ENCODE peak calls at places on chromosomes 12 and 14, in four cellular contexts. One of them, this sample, is unnamed. For H3K36me3, the result is how much of the 10 kb centered on the place peaks cover.

GRCh38 chr12:25587346-25587745 is 34.3 kb upstream of the LMNTD1 start:
- DNase-seq in HepG2: no peak
- DNase-seq in HCT116: no peak
- DNase-seq in K562: no peak
- DNase-seq in this sample: no peak

GRCh38 chr14:63654346-63654745 is 12.7 kb upstream of the WDR89 start:
- DNase-seq in HepG2: no peak
- DNase-seq in HCT116: no peak
- DNase-seq in K562: no peak
- DNase-seq in this sample: no peak

GRCh38 chr12:95951515-95951914 is 8.4 kb downstream of the AMDHD1 start:
- DNase-seq in K562: no peak
- DNase-seq in HCT116: no peak
- DNase-seq in HepG2: no peak
- DNase-seq in this sample: no peak

GRCh38 chr14:85572845-85573244 is 42.9 kb downstream of the FLRT2 start:
- DNase-seq in HCT116: no peak
- DNase-seq in HepG2: no peak
- DNase-seq in K562: no peak
- DNase-seq in this sample: no peak

GRCh38 chr12:108827941-108828340 is 29.4 kb downstream of the SSH1 start:
- DNase-seq in HepG2: no peak
- DNase-seq in K562: no peak
- DNase-seq in HCT116: no peak
- DNase-seq in this sample: no peak

GRCh38 chr12:92821142-92821541 is 108.0 kb downstream of the EEA1 start:
- DNase-seq in HepG2: no peak
- DNase-seq in K562: no peak
- DNase-seq in HCT116: no peak
- DNase-seq in this sample: no peak

GRCh38 chr12:90060031-90060430 is 351.4 kb upstream of the ATP2B1 start:
- DNase-seq in HepG2: no peak
- DNase-seq in K562: no peak
- DNase-seq in HCT116: no peak
- DNase-seq in this sample: no peak

GRCh38 chr12:100955139-100955538 is 160.6 kb downstream of the ANO4 start:
- DNase-seq in HCT116: no peak
- DNase-seq in HepG2: peak
- DNase-seq in K562: no peak
- DNase-seq in this sample: no peak

GRCh38 chr12:125169451-125169850 is 104.2 kb downstream of the AACS start:
- DNase-seq in K562: no peak
- DNase-seq in HepG2: no peak
- DNase-seq in HCT116: no peak
- DNase-seq in this sample: no peak

GRCh38 chr14:29529418-29529817 is 398.2 kb downstream of the PRKD1 start:
- DNase-seq in HCT116: no peak
- DNase-seq in HepG2: peak
- DNase-seq in K562: peak
- DNase-seq in this sample: no peak

GRCh38 chr12:1842905-1843640 is 22.7 kb downstream of the LRTM2 start:
- DNase-seq in K562: no peak
- DNase-seq in HepG2: no peak
- DNase-seq in HCT116: no peak
- DNase-seq in this sample: no peak

GRCh38 chr14:31982642-31983041 is 94.5 kb upstream of the ARHGAP5 start:
- DNase-seq in HCT116: no peak
- DNase-seq in K562: no peak
- DNase-seq in HepG2: no peak
- DNase-seq in this sample: no peak

GRCh38 chr14:37992489-37992888 is 215.2 kb upstream of the SSTR1 start:
- DNase-seq in HepG2: no peak
- DNase-seq in K562: no peak
- DNase-seq in HCT116: no peak
- DNase-seq in this sample: no peak

GRCh38 chr12:1220127-1221092 is 229.4 kb downstream of the ERC1 start:
- DNase-seq in HepG2: peak
- DNase-seq in K562: no peak
- DNase-seq in HCT116: no peak
- DNase-seq in this sample: no peak

GRCh38 chr12:2347137-2347843 is 294.5 kb downstream of the CACNA1C start:
- DNase-seq in HCT116: no peak
- DNase-seq in K562: no peak
- DNase-seq in HepG2: no peak
- DNase-seq in this sample: no peak

GRCh38 chr12:30823140-30823669 is 68.5 kb upstream of the CAPRIN2 start:
- DNase-seq in K562: no peak
- DNase-seq in HepG2: no peak
- DNase-seq in HCT116: no peak
- DNase-seq in this sample: no peak

GRCh38 chr14:73325630-73326299 is 88.5 kb downstream of the PAPLN start:
- DNase-seq in K562: peak
- DNase-seq in HCT116: no peak
- DNase-seq in HepG2: no peak
- DNase-seq in this sample: no peak

GRCh38 chr14:63761356-63762117 is 33.7 kb upstream of the SGPP1 start:
- DNase-seq in K562: no peak
- DNase-seq in HepG2: no peak
- DNase-seq in HCT116: no peak
- DNase-seq in this sample: no peak

GRCh38 chr14:101120636-101121398 is 217.3 kb upstream of the RTL1 start:
- DNase-seq in HepG2: no peak
- DNase-seq in K562: no peak
- DNase-seq in HCT116: no peak
- DNase-seq in this sample: no peak

GRCh38 chr12:45503887-45504286 is 225.6 kb upstream of the ARID2 start:
- DNase-seq in HCT116: no peak
- DNase-seq in HepG2: no peak
- DNase-seq in K562: no peak
- DNase-seq in this sample: no peak

GRCh38 chr12:69698769-69699540 is at the start of gene BEST3:
- DNase-seq in HCT116: no peak
- DNase-seq in HepG2: no peak
- DNase-seq in K562: no peak
- DNase-seq in this sample: no peak

GRCh38 chr12:28409892-28410291 is 219.6 kb downstream of the CCDC91 start:
- DNase-seq in HepG2: no peak
- DNase-seq in HCT116: no peak
- DNase-seq in K562: no peak
- DNase-seq in this sample: no peak

GRCh38 chr14:52219488-52220084 is 47.9 kb upstream of the PTGDR start:
- DNase-seq in HCT116: no peak
- DNase-seq in HepG2: no peak
- DNase-seq in K562: no peak
- DNase-seq in this sample: no peak

GRCh38 chr12:81330480-81330879 is 252.6 kb downstream of the ACSS3 start:
- DNase-seq in K562: no peak
- DNase-seq in HepG2: no peak
- DNase-seq in HCT116: no peak
- DNase-seq in this sample: no peak

GRCh38 chr14:74935340-74935640 is 12.2 kb upstream of the RPS6KL1 start:
- DNase-seq in HepG2: no peak
- DNase-seq in K562: no peak
- DNase-seq in HCT116: no peak
- DNase-seq in this sample: no peak

GRCh38 chr12:26845057-26845666 is 12.2 kb upstream of the ITPR2 start:
- DNase-seq in HCT116: peak
- DNase-seq in HepG2: peak
- DNase-seq in K562: no peak
- DNase-seq in this sample: peak

GRCh38 chr14:67166450-67166853 is 22.8 kb upstream of the GARIN2 start:
- DNase-seq in HCT116: peak
- DNase-seq in HepG2: no peak
- DNase-seq in K562: peak
- DNase-seq in this sample: peak

GRCh38 chr14:88904864-88905263 is 80.4 kb downstream of the TTC8 start:
- DNase-seq in HCT116: no peak
- DNase-seq in K562: no peak
- DNase-seq in HepG2: no peak
- DNase-seq in this sample: no peak

GRCh38 chr12:30010071-30011052 is 226.6 kb upstream of the TMTC1 start:
- DNase-seq in HCT116: no peak
- DNase-seq in HepG2: no peak
- DNase-seq in K562: no peak
- DNase-seq in this sample: no peak

GRCh38 chr14:55122441-55122986 is 6.5 kb upstream of the LGALS3 start:
- DNase-seq in HepG2: peak
- DNase-seq in K562: no peak
- DNase-seq in HCT116: no peak
- DNase-seq in this sample: no peak

GRCh38 chr12:44775916-44776315 is 100.2 kb downstream of the NELL2 start:
- DNase-seq in K562: no peak
- DNase-seq in HCT116: no peak
- DNase-seq in HepG2: no peak
- DNase-seq in this sample: no peak

DNA sequence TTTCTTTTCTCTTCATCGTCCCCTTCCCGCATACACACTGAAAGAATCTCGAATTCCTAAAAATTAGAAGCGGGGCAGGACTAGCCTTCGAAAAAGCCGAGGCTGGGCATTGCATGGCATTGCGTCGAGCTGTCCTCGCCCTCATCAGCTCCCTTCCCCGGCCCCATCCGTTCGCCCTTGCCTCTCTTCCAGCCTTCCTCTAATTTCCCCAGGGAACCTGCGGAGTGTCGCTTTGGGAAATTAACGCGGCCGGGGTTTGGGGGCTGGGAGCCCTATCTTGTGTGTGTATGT is 1.1 kb downstream of the PTMS start:
- DNase-seq in HepG2: no peak
- DNase-seq in K562: no peak
- DNase-seq in HCT116: no peak
- DNase-seq in this sample: no peak
- TF ChIP-seq REST in HepG2: no peak
- TF ChIP-seq REST in K562: no peak
- TF ChIP-seq REST in HCT116: no peak
- TF ChIP-seq REST in this sample: no peak

GRCh38 chr12:14367097-14367661 is 1.7 kb downstream of the ATF7IP start:
- DNase-seq in HCT116: no peak
- DNase-seq in HepG2: peak
- DNase-seq in K562: no peak
- DNase-seq in this sample: no peak

GRCh38 chr12:14364583-14365271 is 755 bp upstream of the ATF7IP start:
- DNase-seq in K562: no peak
- DNase-seq in HCT116: no peak
- DNase-seq in HepG2: no peak
- DNase-seq in this sample: no peak

GRCh38 chr12:14366211-14366762 is 805 bp downstream of the ATF7IP start:
- DNase-seq in HCT116: no peak
- DNase-seq in HepG2: peak
- DNase-seq in K562: no peak
- DNase-seq in this sample: no peak

GRCh38 chr12:14365294-14366210 is at the start of gene ATF7IP:
- DNase-seq in HepG2: peak
- DNase-seq in HCT116: peak
- DNase-seq in K562: peak
- DNase-seq in this sample: peak

GRCh38 chr12:14362347-14362746 is 3.1 kb upstream of the ATF7IP start:
- DNase-seq in HepG2: no peak
- DNase-seq in HCT116: no peak
- DNase-seq in K562: no peak
- DNase-seq in this sample: no peak
- TF ChIP-seq TCF7L2 in HepG2: no peak
- TF ChIP-seq TCF7L2 in HCT116: no peak
- TF ChIP-seq TCF7L2 in K562: no peak
- TF ChIP-seq TCF7L2 in this sample: no peak

DNA sequence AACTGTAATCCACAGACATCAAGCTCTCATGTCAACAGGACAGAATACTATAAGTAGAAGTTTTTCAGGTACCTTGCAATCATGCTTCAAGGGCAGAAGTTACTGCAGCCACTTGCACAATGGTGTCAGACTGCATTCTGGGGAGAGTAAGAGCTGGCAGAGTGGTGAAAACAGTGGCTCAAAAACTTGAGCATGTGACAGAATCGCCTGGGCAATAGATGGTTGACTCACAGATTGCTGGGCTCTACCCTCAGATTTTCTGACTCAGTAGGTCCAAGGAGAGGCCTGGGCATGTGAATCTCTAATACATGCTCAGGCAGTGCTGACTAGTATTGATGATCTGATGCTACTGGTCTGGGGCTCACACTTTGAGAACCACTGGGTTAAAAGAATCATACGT is 187.8 kb downstream of the TBX5 start:
- DNase-seq in K562: no peak
- DNase-seq in HepG2: no peak
- DNase-seq in HCT116: no peak
- DNase-seq in this sample: no peak
- H3K36me3 ChIP-seq in K562: under half
- H3K36me3 ChIP-seq in HepG2: under half
- H3K36me3 ChIP-seq in HCT116: under half
- H3K36me3 ChIP-seq in this sample: under half

DNA sequence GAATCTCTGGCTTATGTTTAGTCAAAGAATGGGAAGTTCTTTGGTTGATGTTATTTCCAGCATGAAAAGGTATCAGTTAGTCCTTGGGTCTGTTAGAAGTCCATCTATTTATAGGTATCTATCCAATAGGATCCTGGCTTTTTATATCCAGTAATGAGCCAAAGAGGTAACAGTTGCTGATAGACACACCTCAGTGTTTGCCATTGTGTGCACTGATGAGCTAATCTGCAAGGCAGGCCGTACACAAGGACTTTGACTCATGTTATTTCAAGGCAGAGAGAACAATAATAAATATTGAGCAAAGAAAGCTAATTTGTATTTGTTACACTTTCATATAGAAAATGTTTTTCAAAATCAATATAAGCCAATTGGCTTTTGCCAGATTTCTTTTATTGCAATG is 56.4 kb downstream of the GLT1D1 start:
- DNase-seq in HepG2: no peak
- DNase-seq in HCT116: no peak
- DNase-seq in K562: no peak
- DNase-seq in this sample: no peak
- TF ChIP-seq REST in HepG2: no peak
- TF ChIP-seq REST in HCT116: no peak
- TF ChIP-seq REST in K562: no peak
- TF ChIP-seq REST in this sample: no peak

GRCh38 chr14:22556021-22556989 is 32.7 kb downstream of the DAD1 start:
- DNase-seq in K562: peak
- DNase-seq in HCT116: no peak
- DNase-seq in HepG2: no peak
- DNase-seq in this sample: no peak
- TF ChIP-seq TCF7L2 in K562: no peak
- TF ChIP-seq TCF7L2 in HCT116: no peak
- TF ChIP-seq TCF7L2 in HepG2: no peak
- TF ChIP-seq TCF7L2 in this sample: no peak